ENCODE peak calls at places on chromosome 19, in nine cellular contexts. One of them, this sample, is unnamed.
A peak's percentile ranks its signal among the peaks of the same experiment; 100 is the strongest.

GRCh38 chr19:48391100-48392005 is at the start of gene KDELR1:
- DNase-seq in K562: peak; percentile 92
- DNase-seq in naive thymus-derived CD4-positive, alpha-beta T cell: peak; percentile 67
- DNase-seq in effector memory CD4-positive, alpha-beta T cell: peak; percentile 57
- DNase-seq in gastrocnemius medialis: peak; percentile 66
- DNase-seq in tibial artery: peak; percentile 64
- DNase-seq in breast epithelium: peak; percentile 78
- DNase-seq in body of pancreas: peak; percentile 78
- DNase-seq in lower lobe of right lung: peak; percentile 76
- DNase-seq in this sample: peak; percentile 49

GRCh38 chr19:32691952-32692726 is 518 bp downstream of the NUDT19 start:
- DNase-seq in K562: peak; percentile 58
- DNase-seq in naive thymus-derived CD4-positive, alpha-beta T cell: peak; percentile 50
- DNase-seq in effector memory CD4-positive, alpha-beta T cell: peak; percentile 24
- DNase-seq in gastrocnemius medialis: peak; percentile 67
- DNase-seq in tibial artery: peak; percentile 51
- DNase-seq in breast epithelium: peak; percentile 67
- DNase-seq in body of pancreas: peak; percentile 58
- DNase-seq in lower lobe of right lung: peak; percentile 87
- DNase-seq in this sample: peak; percentile 66

GRCh38 chr19:39415111-39416046 is 2.9 kb downstream of the PLEKHG2 start:
- DNase-seq in K562: no peak
- DNase-seq in naive thymus-derived CD4-positive, alpha-beta T cell: no peak
- DNase-seq in effector memory CD4-positive, alpha-beta T cell: no peak
- DNase-seq in gastrocnemius medialis: no peak
- DNase-seq in tibial artery: no peak
- DNase-seq in breast epithelium: no peak
- DNase-seq in body of pancreas: no peak
- DNase-seq in lower lobe of right lung: no peak
- DNase-seq in this sample: no peak

GRCh38 chr19:18879579-18880373 is 16.2 kb downstream of the CERS1 start:
- DNase-seq in K562: peak; percentile 96
- DNase-seq in naive thymus-derived CD4-positive, alpha-beta T cell: peak; percentile 9
- DNase-seq in effector memory CD4-positive, alpha-beta T cell: peak; percentile 22
- DNase-seq in gastrocnemius medialis: no peak
- DNase-seq in tibial artery: no peak
- DNase-seq in breast epithelium: no peak
- DNase-seq in body of pancreas: no peak
- DNase-seq in lower lobe of right lung: peak; percentile 50
- DNase-seq in this sample: peak; percentile 41

GRCh38 chr19:47226426-47227346 is 4.3 kb downstream of the BBC3 start:
- DNase-seq in K562: peak; percentile 55
- DNase-seq in naive thymus-derived CD4-positive, alpha-beta T cell: peak; percentile 28
- DNase-seq in effector memory CD4-positive, alpha-beta T cell: peak; percentile 45
- DNase-seq in gastrocnemius medialis: peak; percentile 95
- DNase-seq in tibial artery: peak; percentile 91
- DNase-seq in breast epithelium: peak; percentile 77
- DNase-seq in body of pancreas: peak; percentile 81
- DNase-seq in lower lobe of right lung: peak; percentile 93
- DNase-seq in this sample: peak; percentile 94

GRCh38 chr19:16076154-16076957 is at the start of gene TPM4:
- DNase-seq in K562: peak; percentile 82
- DNase-seq in naive thymus-derived CD4-positive, alpha-beta T cell: peak; percentile 49
- DNase-seq in effector memory CD4-positive, alpha-beta T cell: peak; percentile 80
- DNase-seq in gastrocnemius medialis: peak; percentile 81
- DNase-seq in tibial artery: peak; percentile 92
- DNase-seq in breast epithelium: peak; percentile 83
- DNase-seq in body of pancreas: peak; percentile 86
- DNase-seq in lower lobe of right lung: peak; percentile 95
- DNase-seq in this sample: peak; percentile 91

GRCh38 chr19:45110811-45111210 is 17.8 kb downstream of the PPP1R37 start:
- DNase-seq in K562: no peak
- DNase-seq in naive thymus-derived CD4-positive, alpha-beta T cell: no peak
- DNase-seq in effector memory CD4-positive, alpha-beta T cell: no peak
- DNase-seq in gastrocnemius medialis: no peak
- DNase-seq in tibial artery: no peak
- DNase-seq in breast epithelium: no peak
- DNase-seq in body of pancreas: no peak
- DNase-seq in lower lobe of right lung: no peak
- DNase-seq in this sample: no peak

GRCh38 chr19:33241091-33241529 is 15.5 kb upstream of the SLC7A10 start:
- DNase-seq in K562: no peak
- DNase-seq in naive thymus-derived CD4-positive, alpha-beta T cell: no peak
- DNase-seq in effector memory CD4-positive, alpha-beta T cell: no peak
- DNase-seq in gastrocnemius medialis: no peak
- DNase-seq in tibial artery: no peak
- DNase-seq in breast epithelium: no peak
- DNase-seq in body of pancreas: no peak
- DNase-seq in lower lobe of right lung: peak; percentile 43
- DNase-seq in this sample: no peak

GRCh38 chr19:1847684-1848398 is 442 bp downstream of the REXO1 start:
- DNase-seq in K562: peak; percentile 62
- DNase-seq in naive thymus-derived CD4-positive, alpha-beta T cell: no peak
- DNase-seq in effector memory CD4-positive, alpha-beta T cell: no peak
- DNase-seq in gastrocnemius medialis: no peak
- DNase-seq in tibial artery: no peak
- DNase-seq in breast epithelium: no peak
- DNase-seq in body of pancreas: peak; percentile 21
- DNase-seq in lower lobe of right lung: no peak
- DNase-seq in this sample: no peak

GRCh38 chr19:54158812-54159351 is 639 bp downstream of the LENG1 start:
- DNase-seq in K562: no peak
- DNase-seq in naive thymus-derived CD4-positive, alpha-beta T cell: peak; percentile 34
- DNase-seq in effector memory CD4-positive, alpha-beta T cell: no peak
- DNase-seq in gastrocnemius medialis: no peak
- DNase-seq in tibial artery: no peak
- DNase-seq in breast epithelium: no peak
- DNase-seq in body of pancreas: no peak
- DNase-seq in lower lobe of right lung: no peak
- DNase-seq in this sample: peak; percentile 61

GRCh38 chr19:38557205-38557799 is 60.5 kb downstream of the MAP4K1 start:
- DNase-seq in K562: peak; percentile 77
- DNase-seq in naive thymus-derived CD4-positive, alpha-beta T cell: no peak
- DNase-seq in effector memory CD4-positive, alpha-beta T cell: no peak
- DNase-seq in gastrocnemius medialis: no peak
- DNase-seq in tibial artery: no peak
- DNase-seq in breast epithelium: no peak
- DNase-seq in body of pancreas: no peak
- DNase-seq in lower lobe of right lung: peak; percentile 64
- DNase-seq in this sample: no peak

GRCh38 chr19:46762245-46762890 is 16.1 kb upstream of the STRN4 start:
- DNase-seq in K562: no peak
- DNase-seq in naive thymus-derived CD4-positive, alpha-beta T cell: no peak
- DNase-seq in effector memory CD4-positive, alpha-beta T cell: no peak
- DNase-seq in gastrocnemius medialis: no peak
- DNase-seq in tibial artery: no peak
- DNase-seq in breast epithelium: no peak
- DNase-seq in body of pancreas: no peak
- DNase-seq in lower lobe of right lung: no peak
- DNase-seq in this sample: no peak

GRCh38 chr19:18871543-18871942 is 24.4 kb downstream of the CERS1 start:
- DNase-seq in K562: no peak
- DNase-seq in naive thymus-derived CD4-positive, alpha-beta T cell: no peak
- DNase-seq in effector memory CD4-positive, alpha-beta T cell: no peak
- DNase-seq in gastrocnemius medialis: no peak
- DNase-seq in tibial artery: no peak
- DNase-seq in breast epithelium: no peak
- DNase-seq in body of pancreas: no peak
- DNase-seq in lower lobe of right lung: no peak
- DNase-seq in this sample: no peak

GRCh38 chr19:15452111-15453047 is 2.6 kb upstream of the WIZ start:
- DNase-seq in K562: peak; percentile 98
- DNase-seq in naive thymus-derived CD4-positive, alpha-beta T cell: no peak
- DNase-seq in effector memory CD4-positive, alpha-beta T cell: no peak
- DNase-seq in gastrocnemius medialis: peak; percentile 96
- DNase-seq in tibial artery: peak; percentile 90
- DNase-seq in breast epithelium: peak; percentile 90
- DNase-seq in body of pancreas: peak; percentile 92
- DNase-seq in lower lobe of right lung: peak; percentile 91
- DNase-seq in this sample: no peak

GRCh38 chr19:34274284-34274826 is 20.0 kb downstream of the GARRE1 start:
- DNase-seq in K562: no peak
- DNase-seq in naive thymus-derived CD4-positive, alpha-beta T cell: no peak
- DNase-seq in effector memory CD4-positive, alpha-beta T cell: no peak
- DNase-seq in gastrocnemius medialis: no peak
- DNase-seq in tibial artery: no peak
- DNase-seq in breast epithelium: no peak
- DNase-seq in body of pancreas: no peak
- DNase-seq in lower lobe of right lung: no peak
- DNase-seq in this sample: no peak

GRCh38 chr19:53649746-53650593 is 18.2 kb downstream of the DPRX start:
- DNase-seq in K562: no peak
- DNase-seq in naive thymus-derived CD4-positive, alpha-beta T cell: no peak
- DNase-seq in effector memory CD4-positive, alpha-beta T cell: no peak
- DNase-seq in gastrocnemius medialis: no peak
- DNase-seq in tibial artery: no peak
- DNase-seq in breast epithelium: no peak
- DNase-seq in body of pancreas: no peak
- DNase-seq in lower lobe of right lung: no peak
- DNase-seq in this sample: no peak

DNA sequence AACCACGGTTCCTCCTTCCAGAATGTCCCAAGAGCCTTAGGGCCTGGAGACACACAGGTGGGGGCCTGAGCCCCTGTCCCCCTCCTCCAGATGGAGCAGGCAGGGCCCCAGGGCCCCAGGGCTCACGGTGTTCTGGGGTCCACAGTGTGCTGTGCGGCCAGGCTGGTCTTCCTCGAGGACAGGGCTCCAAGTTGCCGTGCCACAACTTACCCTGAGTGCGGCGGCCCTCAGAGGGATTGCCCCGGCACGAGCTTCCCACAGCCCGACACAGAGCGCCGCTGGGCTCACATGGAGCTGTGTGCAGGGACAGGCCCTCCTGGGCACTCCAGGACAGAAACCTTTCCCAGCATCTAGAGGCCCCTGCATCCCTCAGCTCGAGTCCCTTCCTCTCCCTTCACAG is 160.8 kb downstream of the KDM4B start:
- DNase-seq in K562: no peak
- DNase-seq in naive thymus-derived CD4-positive, alpha-beta T cell: no peak
- DNase-seq in effector memory CD4-positive, alpha-beta T cell: no peak
- DNase-seq in gastrocnemius medialis: no peak
- DNase-seq in tibial artery: no peak
- DNase-seq in breast epithelium: no peak
- DNase-seq in body of pancreas: no peak
- DNase-seq in lower lobe of right lung: no peak
- DNase-seq in this sample: no peak
- H3K4me1 ChIP-seq in K562: peaks cover 83% of the 10 kb centered on the region
- H3K4me1 ChIP-seq in naive thymus-derived CD4-positive, alpha-beta T cell: peaks cover 32% of the 10 kb centered on the region
- H3K4me1 ChIP-seq in effector memory CD4-positive, alpha-beta T cell: peaks cover 5% of the 10 kb centered on the region
- H3K4me1 ChIP-seq in gastrocnemius medialis: peaks cover 14% of the 10 kb centered on the region
- H3K4me1 ChIP-seq in tibial artery: no peaks in the 10 kb centered on the region
- H3K4me1 ChIP-seq in breast epithelium: peaks cover 6% of the 10 kb centered on the region
- H3K4me1 ChIP-seq in body of pancreas: peaks cover 73% of the 10 kb centered on the region
- H3K4me1 ChIP-seq in lower lobe of right lung: peaks cover 18% of the 10 kb centered on the region
- H3K4me1 ChIP-seq in this sample: no peaks in the 10 kb centered on the region

GRCh38 chr19:30091456-30091855 is 149.4 kb downstream of the URI1 start:
- DNase-seq in K562: no peak
- DNase-seq in naive thymus-derived CD4-positive, alpha-beta T cell: no peak
- DNase-seq in effector memory CD4-positive, alpha-beta T cell: no peak
- DNase-seq in gastrocnemius medialis: no peak
- DNase-seq in tibial artery: no peak
- DNase-seq in breast epithelium: no peak
- DNase-seq in body of pancreas: no peak
- DNase-seq in lower lobe of right lung: no peak
- DNase-seq in this sample: no peak
- H3K4me1 ChIP-seq in K562: peaks cover 3% of the 10 kb centered on the region
- H3K4me1 ChIP-seq in naive thymus-derived CD4-positive, alpha-beta T cell: no peaks in the 10 kb centered on the region
- H3K4me1 ChIP-seq in effector memory CD4-positive, alpha-beta T cell: no peaks in the 10 kb centered on the region
- H3K4me1 ChIP-seq in gastrocnemius medialis: no peaks in the 10 kb centered on the region
- H3K4me1 ChIP-seq in tibial artery: no peaks in the 10 kb centered on the region
- H3K4me1 ChIP-seq in breast epithelium: no peaks in the 10 kb centered on the region
- H3K4me1 ChIP-seq in body of pancreas: no peaks in the 10 kb centered on the region
- H3K4me1 ChIP-seq in lower lobe of right lung: no peaks in the 10 kb centered on the region
- H3K4me1 ChIP-seq in this sample: no peaks in the 10 kb centered on the region

GRCh38 chr19:4709440-4710280 is 14.0 kb downstream of the DPP9 start:
- DNase-seq in K562: no peak
- DNase-seq in naive thymus-derived CD4-positive, alpha-beta T cell: no peak
- DNase-seq in effector memory CD4-positive, alpha-beta T cell: no peak
- DNase-seq in gastrocnemius medialis: peak; percentile 65
- DNase-seq in tibial artery: no peak
- DNase-seq in breast epithelium: no peak
- DNase-seq in body of pancreas: peak; percentile 85
- DNase-seq in lower lobe of right lung: no peak
- DNase-seq in this sample: no peak

GRCh38 chr19:4713384-4713951 is 10.2 kb downstream of the DPP9 start:
- DNase-seq in K562: no peak
- DNase-seq in naive thymus-derived CD4-positive, alpha-beta T cell: no peak
- DNase-seq in effector memory CD4-positive, alpha-beta T cell: no peak
- DNase-seq in gastrocnemius medialis: peak; percentile 99
- DNase-seq in tibial artery: peak; percentile 66
- DNase-seq in breast epithelium: peak; percentile 93
- DNase-seq in body of pancreas: peak; percentile 68
- DNase-seq in lower lobe of right lung: no peak
- DNase-seq in this sample: no peak

GRCh38 chr19:4712771-4713170 is 10.9 kb downstream of the DPP9 start:
- DNase-seq in K562: no peak
- DNase-seq in naive thymus-derived CD4-positive, alpha-beta T cell: no peak
- DNase-seq in effector memory CD4-positive, alpha-beta T cell: no peak
- DNase-seq in gastrocnemius medialis: peak; percentile 79
- DNase-seq in tibial artery: no peak
- DNase-seq in breast epithelium: no peak
- DNase-seq in body of pancreas: no peak
- DNase-seq in lower lobe of right lung: no peak
- DNase-seq in this sample: no peak

GRCh38 chr19:4710281-4710600 is 13.4 kb downstream of the DPP9 start:
- DNase-seq in K562: no peak
- DNase-seq in naive thymus-derived CD4-positive, alpha-beta T cell: no peak
- DNase-seq in effector memory CD4-positive, alpha-beta T cell: no peak
- DNase-seq in gastrocnemius medialis: peak; percentile 69
- DNase-seq in tibial artery: no peak
- DNase-seq in breast epithelium: no peak
- DNase-seq in body of pancreas: no peak
- DNase-seq in lower lobe of right lung: no peak
- DNase-seq in this sample: no peak

GRCh38 chr19:4711211-4711610 is 12.4 kb downstream of the DPP9 start:
- DNase-seq in K562: no peak
- DNase-seq in naive thymus-derived CD4-positive, alpha-beta T cell: no peak
- DNase-seq in effector memory CD4-positive, alpha-beta T cell: no peak
- DNase-seq in gastrocnemius medialis: no peak
- DNase-seq in tibial artery: no peak
- DNase-seq in breast epithelium: no peak
- DNase-seq in body of pancreas: no peak
- DNase-seq in lower lobe of right lung: no peak
- DNase-seq in this sample: no peak
- H3K4me1 ChIP-seq in K562: peaks cover 19% of the 10 kb centered on the region
- H3K4me1 ChIP-seq in naive thymus-derived CD4-positive, alpha-beta T cell: no peaks in the 10 kb centered on the region
- H3K4me1 ChIP-seq in effector memory CD4-positive, alpha-beta T cell: no peaks in the 10 kb centered on the region
- H3K4me1 ChIP-seq in gastrocnemius medialis: peaks cover 86% of the 10 kb centered on the region
- H3K4me1 ChIP-seq in tibial artery: no peaks in the 10 kb centered on the region
- H3K4me1 ChIP-seq in breast epithelium: peaks cover 14% of the 10 kb centered on the region
- H3K4me1 ChIP-seq in body of pancreas: peaks cover 72% of the 10 kb centered on the region
- H3K4me1 ChIP-seq in lower lobe of right lung: peaks cover 57% of the 10 kb centered on the region
- H3K4me1 ChIP-seq in this sample: no peaks in the 10 kb centered on the region

DNA sequence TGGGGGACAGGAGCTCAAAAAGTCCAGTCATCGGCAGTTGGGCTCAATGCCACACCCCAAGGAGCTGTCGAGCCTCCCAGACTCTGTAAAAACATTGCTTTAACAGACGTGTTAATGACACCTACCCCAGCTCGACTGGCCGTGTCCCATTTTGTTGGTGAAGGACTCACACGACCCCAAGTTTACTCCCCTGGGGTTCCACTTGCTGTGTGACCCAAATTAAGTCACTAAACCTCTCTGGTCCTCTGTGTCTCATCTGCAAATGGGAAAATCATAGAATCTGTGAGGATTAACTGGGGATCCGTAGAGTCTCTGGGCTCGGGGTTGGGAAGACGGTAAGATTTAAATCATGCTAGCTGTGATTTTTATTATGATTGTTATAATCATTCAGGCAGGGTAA is 7.1 kb downstream of the GNA15 start:
- DNase-seq in K562: peak; percentile 3
- DNase-seq in naive thymus-derived CD4-positive, alpha-beta T cell: no peak
- DNase-seq in effector memory CD4-positive, alpha-beta T cell: no peak
- DNase-seq in gastrocnemius medialis: no peak
- DNase-seq in tibial artery: no peak
- DNase-seq in breast epithelium: no peak
- DNase-seq in body of pancreas: no peak
- DNase-seq in lower lobe of right lung: no peak
- DNase-seq in this sample: no peak
- H3K4me1 ChIP-seq in K562: peaks cover 16% of the 10 kb centered on the region
- H3K4me1 ChIP-seq in naive thymus-derived CD4-positive, alpha-beta T cell: no peaks in the 10 kb centered on the region
- H3K4me1 ChIP-seq in effector memory CD4-positive, alpha-beta T cell: peaks cover 19% of the 10 kb centered on the region
- H3K4me1 ChIP-seq in gastrocnemius medialis: no peaks in the 10 kb centered on the region
- H3K4me1 ChIP-seq in tibial artery: no peaks in the 10 kb centered on the region
- H3K4me1 ChIP-seq in breast epithelium: no peaks in the 10 kb centered on the region
- H3K4me1 ChIP-seq in body of pancreas: no peaks in the 10 kb centered on the region
- H3K4me1 ChIP-seq in lower lobe of right lung: peaks cover 36% of the 10 kb centered on the region
- H3K4me1 ChIP-seq in this sample: no peaks in the 10 kb centered on the region